ENCODE peak calls at places on chromosomes 11 and 22, in six cellular contexts. L is H1, X is mesendoderm, G is H9, K is IMR-90, V is mesenchymal stem cell. I is an unnamed sample.
A peak's percentile ranks its signal among the peaks of the same experiment; 100 is the strongest.

GRCh38 chr11:3220521-3221407 is 2.2 kb upstream of the MRGPRG start:
- DNase-seq in L (no peak), X (no peak), G (peak; percentile 26), K (no peak), V (no peak), I (no peak)

GRCh38 chr22:38097557-38098409 is 12.7 kb downstream of the BAIAP2L2 start:
- DNase-seq in L (no peak), X (peak; percentile 94), G (peak; percentile 93), K (peak; percentile 12), V (peak; percentile 35), I (peak; percentile 73)

GRCh38 chr11:104327864-104328513 is 164.0 kb upstream of the PDGFD start:
- DNase-seq in L (no peak), X (no peak), G (no peak), K (peak; percentile 2), V (no peak), I (no peak)

GRCh38 chr22:46933526-46933925 is 171.1 kb downstream of the TBC1D22A start:
- DNase-seq in L (no peak), X (no peak), G (no peak), K (no peak), V (no peak), I (no peak)

GRCh38 chr11:26470992-26471391 is 101.1 kb downstream of the MUC15 start:
- DNase-seq in L (no peak), X (no peak), G (no peak), K (no peak), V (no peak), I (no peak)

GRCh38 chr22:19871845-19872778 is 17.4 kb upstream of the GNB1L start:
- DNase-seq in L (no peak), X (no peak), G (no peak), K (no peak), V (no peak), I (no peak)

GRCh38 chr11:115134886-115135285 is 369.3 kb downstream of the CADM1 start:
- DNase-seq in L (no peak), X (no peak), G (no peak), K (no peak), V (no peak), I (no peak)

GRCh38 chr11:30348035-30348434 is 25.1 kb downstream of the ARL14EP start:
- DNase-seq in L (no peak), X (no peak), G (no peak), K (no peak), V (no peak), I (no peak)

GRCh38 chr11:65262381-65262680 is 569 bp downstream of the POLA2 start:
- DNase-seq in L (no peak), X (no peak), G (no peak), K (no peak), V (no peak), I (no peak)

GRCh38 chr11:29312817-29313216 is 704.0 kb downstream of the KCNA4 start:
- DNase-seq in L (no peak), X (no peak), G (no peak), K (peak; percentile 94), V (no peak), I (no peak)

GRCh38 chr11:88398372-88399140 is 61.0 kb upstream of the CTSC start:
- DNase-seq in L (no peak), X (peak; percentile 30), G (no peak), K (peak; percentile 69), V (peak; percentile 59), I (no peak)

GRCh38 chr11:85848556-85848955 is 6.6 kb upstream of the CCDC83 start:
- DNase-seq in L (no peak), X (no peak), G (no peak), K (no peak), V (no peak), I (no peak)

GRCh38 chr11:68506908-68507307 is 46.4 kb downstream of the PPP6R3 start:
- DNase-seq in L (no peak), X (peak; percentile 24), G (no peak), K (no peak), V (no peak), I (no peak)

GRCh38 chr11:121688860-121689614 is 236.3 kb upstream of the SORL1-AS1 start:
- DNase-seq in L (peak; percentile 17), X (peak; percentile 94), G (peak; percentile 52), K (no peak), V (no peak), I (no peak)

GRCh38 chr11:62069374-62069773 is 54.4 kb upstream of the INCENP start:
- DNase-seq in L (no peak), X (no peak), G (no peak), K (no peak), V (no peak), I (no peak)

GRCh38 chr11:128890543-128891409 is at the start of gene KCNJ5:
- DNase-seq in L (no peak), X (no peak), G (peak; percentile 48), K (no peak), V (peak; percentile 41), I (no peak)

GRCh38 chr11:133738624-133739023 is 106.7 kb downstream of the SPATA19 start:
- DNase-seq in L (no peak), X (no peak), G (no peak), K (no peak), V (no peak), I (no peak)

GRCh38 chr22:24181088-24181995 is at the start of gene SUSD2:
- DNase-seq in L (no peak), X (peak; percentile 53), G (peak; percentile 71), K (no peak), V (peak; percentile 31), I (no peak)

GRCh38 chr11:18599739-18600230 is at the start of gene MISFA:
- DNase-seq in L (no peak), X (no peak), G (no peak), K (peak; percentile 18), V (no peak), I (no peak)

GRCh38 chr11:86591631-86592030 is 80.8 kb downstream of the ME3 start:
- DNase-seq in L (no peak), X (no peak), G (no peak), K (no peak), V (peak; percentile 46), I (no peak)

GRCh38 chr11:122085712-122086111 is 30.3 kb downstream of the BLID start:
- DNase-seq in L (no peak), X (no peak), G (no peak), K (peak; percentile 43), V (no peak), I (no peak)

GRCh38 chr22:23892626-23893445 is 1.3 kb upstream of the MIF start:
- DNase-seq in L (no peak), X (no peak), G (no peak), K (no peak), V (no peak), I (no peak)

GRCh38 chr22:42695294-42695693 is 25.4 kb downstream of the A4GALT start:
- DNase-seq in L (no peak), X (no peak), G (no peak), K (no peak), V (no peak), I (no peak)

GRCh38 chr22:37569009-37569920 is 9.0 kb downstream of the CDC42EP1 start:
- DNase-seq in L (no peak), X (peak; percentile 97), G (peak; percentile 81), K (no peak), V (no peak), I (no peak)

GRCh38 chr11:12569499-12570040 is 104.7 kb upstream of the TEAD1 start:
- DNase-seq in L (no peak), X (no peak), G (no peak), K (peak; percentile 77), V (peak; percentile 28), I (no peak)

GRCh38 chr11:15985127-15985862 is 371.1 kb downstream of the SOX6 start:
- DNase-seq in L (no peak), X (no peak), G (no peak), K (no peak), V (no peak), I (no peak)

GRCh38 chr11:3867209-3868071 is 12.0 kb downstream of the STIM1 start:
- DNase-seq in L (no peak), X (peak; percentile 64), G (no peak), K (no peak), V (no peak), I (no peak)

GRCh38 chr22:31344369-31345330 is 1.5 kb downstream of the PATZ1 start:
- DNase-seq in L (no peak), X (no peak), G (peak; percentile 41), K (peak; percentile 57), V (peak; percentile 52), I (peak; percentile 18)
- H3K9ac ChIP-seq in L (peak overlapping the region; percentile 82), X (peak overlapping the region; percentile 65), G (peak overlapping the region; percentile 24), K (peak overlapping the region; percentile 67), V (no peak overlapping the region), I (peak overlapping the region; percentile 92)

GRCh38 chr11:118771481-118772278 is 19.3 kb downstream of the DDX6 start:
- DNase-seq in L (no peak), X (no peak), G (no peak), K (no peak), V (no peak), I (no peak)
- H3K4me1 ChIP-seq in L (no peaks in the 10 kb centered on the region), X (no peaks in the 10 kb centered on the region), G (no peaks in the 10 kb centered on the region), K (peaks cover 3% of the 10 kb centered on the region), V (peaks cover 3% of the 10 kb centered on the region), I (peaks cover 5% of the 10 kb centered on the region)

DNA sequence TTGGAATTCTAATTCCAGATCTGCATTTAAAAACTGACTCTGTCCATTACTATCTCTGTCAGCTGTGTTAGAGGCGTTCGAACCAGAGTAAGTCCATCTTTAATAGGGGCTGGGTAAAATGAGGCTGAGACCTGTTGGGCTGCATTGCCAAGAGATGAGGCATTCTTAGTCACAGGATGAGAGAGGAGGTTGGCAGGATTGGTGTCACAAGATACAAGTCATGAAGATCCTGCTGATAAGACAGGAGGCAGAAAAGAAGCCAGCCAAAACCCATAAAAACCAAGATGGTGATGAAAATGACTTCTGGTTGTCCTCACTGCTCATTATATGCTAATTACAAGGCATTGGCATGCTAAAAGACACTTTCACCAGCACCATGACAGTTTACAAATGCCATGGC is 356.3 kb upstream of the ISX start:
- DNase-seq in L (no peak), X (peak; percentile 70), G (no peak), K (no peak), V (no peak), I (no peak)
- H2BK5ac ChIP-seq in L (no peak overlapping the region), X (no peak overlapping the region), G (no peak overlapping the region), K (no peak overlapping the region), V (no peak overlapping the region), I (no peak overlapping the region)

GRCh38 chr11:95095858-95096587 is 6.4 kb downstream of the ENDOD1 start:
- DNase-seq in L (no peak), X (no peak), G (no peak), K (peak; percentile 53), V (peak; percentile 45), I (no peak)

GRCh38 chr11:95097209-95097608 is 7.6 kb downstream of the ENDOD1 start:
- DNase-seq in L (no peak), X (no peak), G (no peak), K (no peak), V (no peak), I (no peak)

GRCh38 chr11:95091663-95092062 is 2.0 kb downstream of the ENDOD1 start:
- DNase-seq in L (no peak), X (no peak), G (no peak), K (no peak), V (no peak), I (no peak)

GRCh38 chr11:95092549-95093324 is 3.1 kb downstream of the ENDOD1 start:
- DNase-seq in L (no peak), X (peak; percentile 63), G (no peak), K (peak; percentile 49), V (peak; percentile 86), I (no peak)

DNA sequence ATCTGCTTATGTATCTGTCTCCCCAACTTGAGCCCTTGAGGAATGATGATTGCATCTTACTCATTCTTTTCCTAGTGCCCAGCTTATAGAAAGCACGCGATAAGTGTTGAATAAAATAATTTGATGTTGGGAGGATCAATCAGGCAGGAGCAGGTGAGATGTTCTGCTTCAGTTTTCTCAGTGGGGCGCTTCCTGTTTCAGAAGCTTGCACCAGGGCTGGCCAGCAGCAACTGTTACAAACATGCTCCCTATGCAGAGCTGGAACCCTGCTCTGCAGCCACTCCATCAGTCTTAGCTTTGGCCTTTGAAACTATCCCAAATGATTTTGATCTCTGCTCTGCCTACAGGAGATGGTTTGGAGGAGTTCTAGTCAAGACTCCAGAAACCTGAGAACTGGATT is 3.9 kb downstream of the ENDOD1 start:
- DNase-seq in L (no peak), X (peak; percentile 43), G (no peak), K (no peak), V (no peak), I (no peak)
- H3K9ac ChIP-seq in L (no peak overlapping the region), X (no peak overlapping the region), G (no peak overlapping the region), K (no peak overlapping the region), V (peak overlapping the region; percentile 3), I (no peak overlapping the region)